ENCODE peak calls at places on chromosomes 5 and 9, in ten cellular contexts. One of them, this sample, is unnamed.

GRCh38 chr5:58794875-58795274 is 212.0 kb downstream of the RAB3C start:
- DNase-seq in germinal center: no peak
- DNase-seq in mucosa of descending colon: no peak
- DNase-seq in left cardiac atrium: no peak
- DNase-seq in T-helper 9 cell: no peak
- DNase-seq in DMS153: no peak
- DNase-seq in glomerular endothelial cell: no peak
- DNase-seq in ACHN: no peak
- DNase-seq in sigmoid colon: no peak
- DNase-seq in Kasumi-1: no peak
- DNase-seq in this sample: no peak

GRCh38 chr5:52554297-52554696 is 233.4 kb upstream of the ITGA1 start:
- DNase-seq in mucosa of descending colon: no peak
- DNase-seq in left cardiac atrium: no peak
- DNase-seq in T-helper 9 cell: no peak
- DNase-seq in glomerular endothelial cell: no peak
- DNase-seq in germinal center: no peak
- DNase-seq in DMS153: no peak
- DNase-seq in ACHN: no peak
- DNase-seq in Kasumi-1: no peak
- DNase-seq in sigmoid colon: no peak
- DNase-seq in this sample: no peak

GRCh38 chr9:113589890-113590289 is 126.4 kb downstream of the RGS3 start:
- DNase-seq in glomerular endothelial cell: no peak
- DNase-seq in DMS153: no peak
- DNase-seq in sigmoid colon: peak
- DNase-seq in mucosa of descending colon: peak
- DNase-seq in left cardiac atrium: peak
- DNase-seq in T-helper 9 cell: no peak
- DNase-seq in Kasumi-1: peak
- DNase-seq in ACHN: peak
- DNase-seq in germinal center: no peak
- DNase-seq in this sample: peak

GRCh38 chr5:118293378-118293777 is 695.0 kb downstream of the DTWD2 start:
- DNase-seq in T-helper 9 cell: no peak
- DNase-seq in ACHN: no peak
- DNase-seq in sigmoid colon: no peak
- DNase-seq in mucosa of descending colon: no peak
- DNase-seq in DMS153: no peak
- DNase-seq in germinal center: no peak
- DNase-seq in left cardiac atrium: no peak
- DNase-seq in Kasumi-1: no peak
- DNase-seq in glomerular endothelial cell: no peak
- DNase-seq in this sample: no peak

GRCh38 chr9:115121140-115121710 is 3.3 kb upstream of the TNC start:
- DNase-seq in left cardiac atrium: no peak
- DNase-seq in Kasumi-1: no peak
- DNase-seq in T-helper 9 cell: no peak
- DNase-seq in DMS153: no peak
- DNase-seq in ACHN: peak
- DNase-seq in sigmoid colon: no peak
- DNase-seq in germinal center: no peak
- DNase-seq in glomerular endothelial cell: no peak
- DNase-seq in mucosa of descending colon: no peak
- DNase-seq in this sample: no peak

GRCh38 chr9:98287383-98287782 is 31.9 kb upstream of the TBC1D2 start:
- DNase-seq in left cardiac atrium: no peak
- DNase-seq in mucosa of descending colon: no peak
- DNase-seq in sigmoid colon: no peak
- DNase-seq in DMS153: no peak
- DNase-seq in ACHN: no peak
- DNase-seq in glomerular endothelial cell: no peak
- DNase-seq in T-helper 9 cell: no peak
- DNase-seq in germinal center: peak
- DNase-seq in Kasumi-1: no peak
- DNase-seq in this sample: no peak

GRCh38 chr5:41809128-41809527 is 61.1 kb downstream of the OXCT1 start:
- DNase-seq in T-helper 9 cell: no peak
- DNase-seq in ACHN: no peak
- DNase-seq in germinal center: no peak
- DNase-seq in glomerular endothelial cell: no peak
- DNase-seq in mucosa of descending colon: no peak
- DNase-seq in left cardiac atrium: no peak
- DNase-seq in DMS153: no peak
- DNase-seq in Kasumi-1: no peak
- DNase-seq in sigmoid colon: no peak
- DNase-seq in this sample: no peak

GRCh38 chr5:146533260-146533857 is 17.4 kb upstream of the GPR151 start:
- DNase-seq in DMS153: peak
- DNase-seq in mucosa of descending colon: peak
- DNase-seq in T-helper 9 cell: peak
- DNase-seq in left cardiac atrium: peak
- DNase-seq in germinal center: peak
- DNase-seq in Kasumi-1: peak
- DNase-seq in ACHN: peak
- DNase-seq in glomerular endothelial cell: peak
- DNase-seq in sigmoid colon: no peak
- DNase-seq in this sample: peak

GRCh38 chr9:128406848-128407391 is 13.7 kb upstream of the CERCAM start:
- DNase-seq in T-helper 9 cell: no peak
- DNase-seq in sigmoid colon: no peak
- DNase-seq in glomerular endothelial cell: no peak
- DNase-seq in mucosa of descending colon: no peak
- DNase-seq in left cardiac atrium: no peak
- DNase-seq in ACHN: no peak
- DNase-seq in Kasumi-1: no peak
- DNase-seq in DMS153: no peak
- DNase-seq in germinal center: no peak
- DNase-seq in this sample: no peak

GRCh38 chr5:36944607-36945225 is 68.1 kb downstream of the NIPBL start:
- DNase-seq in left cardiac atrium: no peak
- DNase-seq in Kasumi-1: peak
- DNase-seq in germinal center: peak
- DNase-seq in T-helper 9 cell: no peak
- DNase-seq in DMS153: no peak
- DNase-seq in mucosa of descending colon: no peak
- DNase-seq in glomerular endothelial cell: peak
- DNase-seq in sigmoid colon: no peak
- DNase-seq in ACHN: peak
- DNase-seq in this sample: peak

GRCh38 chr5:145479271-145479670 is 355.9 kb downstream of the PRELID2 start:
- DNase-seq in Kasumi-1: no peak
- DNase-seq in glomerular endothelial cell: no peak
- DNase-seq in T-helper 9 cell: no peak
- DNase-seq in DMS153: no peak
- DNase-seq in ACHN: no peak
- DNase-seq in mucosa of descending colon: no peak
- DNase-seq in germinal center: no peak
- DNase-seq in sigmoid colon: no peak
- DNase-seq in left cardiac atrium: no peak
- DNase-seq in this sample: no peak

GRCh38 chr5:40556811-40557210 is 122.9 kb upstream of the PTGER4 start:
- DNase-seq in Kasumi-1: no peak
- DNase-seq in T-helper 9 cell: no peak
- DNase-seq in sigmoid colon: no peak
- DNase-seq in ACHN: no peak
- DNase-seq in glomerular endothelial cell: no peak
- DNase-seq in mucosa of descending colon: no peak
- DNase-seq in DMS153: no peak
- DNase-seq in germinal center: no peak
- DNase-seq in left cardiac atrium: no peak
- DNase-seq in this sample: no peak

GRCh38 chr9:134101623-134102149 is 33.9 kb upstream of the BRD3 start:
- DNase-seq in Kasumi-1: no peak
- DNase-seq in germinal center: no peak
- DNase-seq in ACHN: no peak
- DNase-seq in glomerular endothelial cell: no peak
- DNase-seq in T-helper 9 cell: no peak
- DNase-seq in sigmoid colon: no peak
- DNase-seq in DMS153: no peak
- DNase-seq in left cardiac atrium: no peak
- DNase-seq in mucosa of descending colon: no peak
- DNase-seq in this sample: no peak

GRCh38 chr9:127832248-127832647 is 22.2 kb downstream of the ENG start:
- DNase-seq in ACHN: no peak
- DNase-seq in mucosa of descending colon: no peak
- DNase-seq in germinal center: no peak
- DNase-seq in sigmoid colon: no peak
- DNase-seq in DMS153: no peak
- DNase-seq in Kasumi-1: no peak
- DNase-seq in glomerular endothelial cell: no peak
- DNase-seq in left cardiac atrium: no peak
- DNase-seq in T-helper 9 cell: no peak
- DNase-seq in this sample: no peak

GRCh38 chr9:123834907-123835562 is 94.9 kb downstream of the DENND1A start:
- DNase-seq in mucosa of descending colon: no peak
- DNase-seq in left cardiac atrium: no peak
- DNase-seq in ACHN: no peak
- DNase-seq in Kasumi-1: peak
- DNase-seq in DMS153: peak
- DNase-seq in germinal center: peak
- DNase-seq in T-helper 9 cell: no peak
- DNase-seq in glomerular endothelial cell: no peak
- DNase-seq in sigmoid colon: no peak
- DNase-seq in this sample: peak

GRCh38 chr5:153960269-153961215 is 78.2 kb downstream of the FAM114A2 start:
- DNase-seq in glomerular endothelial cell: no peak
- DNase-seq in Kasumi-1: no peak
- DNase-seq in mucosa of descending colon: no peak
- DNase-seq in sigmoid colon: no peak
- DNase-seq in T-helper 9 cell: no peak
- DNase-seq in ACHN: no peak
- DNase-seq in DMS153: no peak
- DNase-seq in left cardiac atrium: no peak
- DNase-seq in germinal center: no peak
- DNase-seq in this sample: no peak

GRCh38 chr9:111961575-111961974 is 65.0 kb downstream of the UGCG start:
- DNase-seq in glomerular endothelial cell: no peak
- DNase-seq in sigmoid colon: no peak
- DNase-seq in left cardiac atrium: no peak
- DNase-seq in Kasumi-1: no peak
- DNase-seq in T-helper 9 cell: no peak
- DNase-seq in DMS153: peak
- DNase-seq in mucosa of descending colon: no peak
- DNase-seq in germinal center: no peak
- DNase-seq in ACHN: peak
- DNase-seq in this sample: no peak

GRCh38 chr5:81657386-81657785 is 93.5 kb downstream of the SSBP2 start:
- DNase-seq in mucosa of descending colon: no peak
- DNase-seq in DMS153: no peak
- DNase-seq in T-helper 9 cell: no peak
- DNase-seq in Kasumi-1: no peak
- DNase-seq in left cardiac atrium: no peak
- DNase-seq in ACHN: no peak
- DNase-seq in sigmoid colon: no peak
- DNase-seq in germinal center: no peak
- DNase-seq in glomerular endothelial cell: no peak
- DNase-seq in this sample: peak